ENCODE peak calls at places on chromosomes 4 and X, in four cellular contexts. One of them, this sample, is unnamed.

GRCh38 chr4:1960170-1960825 is 48.5 kb downstream of the NELFA start:
- DNase-seq in GM12878: no peak
- DNase-seq in H1: no peak
- DNase-seq in K562: no peak
- DNase-seq in this sample: no peak

GRCh38 chr4:70670332-70671014 is 4.2 kb upstream of the JCHAIN start:
- DNase-seq in GM12878: no peak
- DNase-seq in H1: no peak
- DNase-seq in K562: no peak
- DNase-seq in this sample: no peak

GRCh38 chrX:47862680-47863079 is 26.0 kb downstream of the ZNF81 start:
- DNase-seq in GM12878: no peak
- DNase-seq in H1: no peak
- DNase-seq in K562: no peak
- DNase-seq in this sample: no peak

GRCh38 chr4:153518637-153519384 is 52.7 kb downstream of the TMEM131L start:
- DNase-seq in GM12878: no peak
- DNase-seq in H1: no peak
- DNase-seq in K562: peak
- DNase-seq in this sample: no peak

GRCh38 chr4:39521253-39521908 is 5.9 kb downstream of the UGDH start:
- DNase-seq in GM12878: no peak
- DNase-seq in H1: no peak
- DNase-seq in K562: no peak
- DNase-seq in this sample: peak

GRCh38 chr4:74426101-74426500 is 18.8 kb upstream of the AREG start:
- DNase-seq in GM12878: no peak
- DNase-seq in H1: no peak
- DNase-seq in K562: no peak
- DNase-seq in this sample: no peak

GRCh38 chr4:2045518-2045951 is 13.6 kb upstream of the NAT8L start:
- DNase-seq in GM12878: no peak
- DNase-seq in H1: no peak
- DNase-seq in K562: no peak
- DNase-seq in this sample: no peak

GRCh38 chr4:87051121-87051713 is 116.4 kb downstream of the AFF1 start:
- DNase-seq in GM12878: no peak
- DNase-seq in H1: no peak
- DNase-seq in K562: no peak
- DNase-seq in this sample: no peak

GRCh38 chrX:142637206-142637605 is 388.5 kb upstream of the SPANXN4 start:
- DNase-seq in GM12878: no peak
- DNase-seq in H1: no peak
- DNase-seq in K562: no peak
- DNase-seq in this sample: no peak

GRCh38 chr4:8428288-8429097 is 12.0 kb downstream of the ACOX3 start:
- DNase-seq in GM12878: peak
- DNase-seq in H1: peak
- DNase-seq in K562: peak
- DNase-seq in this sample: peak

GRCh38 chr4:98728433-98728832 is 70.0 kb upstream of the TSPAN5 start:
- DNase-seq in GM12878: no peak
- DNase-seq in H1: no peak
- DNase-seq in K562: peak
- DNase-seq in this sample: peak

GRCh38 chrX:122094611-122095010 is 1047.2 kb downstream of the GLUD2 start:
- DNase-seq in GM12878: no peak
- DNase-seq in H1: no peak
- DNase-seq in K562: no peak
- DNase-seq in this sample: no peak

GRCh38 chrX:16610121-16610565 is 39.8 kb upstream of the S100G start:
- DNase-seq in GM12878: no peak
- DNase-seq in H1: no peak
- DNase-seq in K562: no peak
- DNase-seq in this sample: no peak

GRCh38 chr4:184136525-184136924 is 81.1 kb downstream of the ENPP6 start:
- DNase-seq in GM12878: no peak
- DNase-seq in H1: no peak
- DNase-seq in K562: no peak
- DNase-seq in this sample: no peak

GRCh38 chrX:153669174-153669890 is 4.3 kb downstream of the PNCK start:
- DNase-seq in GM12878: no peak
- DNase-seq in H1: no peak
- DNase-seq in K562: peak
- DNase-seq in this sample: peak

GRCh38 chrX:38117485-38117884 is 103.2 kb downstream of the SRPX start:
- DNase-seq in GM12878: no peak
- DNase-seq in H1: no peak
- DNase-seq in K562: no peak
- DNase-seq in this sample: no peak

GRCh38 chr4:67403342-67403741 is 142.0 kb downstream of the CENPC start:
- DNase-seq in GM12878: no peak
- DNase-seq in H1: no peak
- DNase-seq in K562: peak
- DNase-seq in this sample: no peak

GRCh38 chr4:169144061-169144600 is 126.6 kb downstream of the SH3RF1 start:
- DNase-seq in GM12878: no peak
- DNase-seq in H1: no peak
- DNase-seq in K562: no peak
- DNase-seq in this sample: no peak

GRCh38 chrX:123217077-123217476 is 33.0 kb downstream of the GRIA3 start:
- DNase-seq in GM12878: no peak
- DNase-seq in H1: no peak
- DNase-seq in K562: peak
- DNase-seq in this sample: no peak

GRCh38 chr4:151097759-151098158 is 1.7 kb upstream of the RPS3A start:
- DNase-seq in GM12878: no peak
- DNase-seq in H1: no peak
- DNase-seq in K562: no peak
- DNase-seq in this sample: no peak

GRCh38 chr4:11487876-11488545 is 59.3 kb upstream of the HS3ST1 start:
- DNase-seq in GM12878: no peak
- DNase-seq in H1: no peak
- DNase-seq in K562: no peak
- DNase-seq in this sample: no peak

GRCh38 chrX:125289920-125290319 is 29.8 kb upstream of the TEX13C start:
- DNase-seq in GM12878: no peak
- DNase-seq in H1: no peak
- DNase-seq in K562: no peak
- DNase-seq in this sample: no peak

GRCh38 chr4:16032382-16032743 is 51.5 kb downstream of the PROM1 start:
- DNase-seq in GM12878: no peak
- DNase-seq in H1: no peak
- DNase-seq in K562: no peak
- DNase-seq in this sample: no peak

GRCh38 chr4:16034010-16034829 is 49.6 kb downstream of the PROM1 start:
- DNase-seq in GM12878: no peak
- DNase-seq in H1: no peak
- DNase-seq in K562: no peak
- DNase-seq in this sample: no peak

GRCh38 chr4:16029886-16030285 is 53.9 kb downstream of the PROM1 start:
- DNase-seq in GM12878: no peak
- DNase-seq in H1: no peak
- DNase-seq in K562: no peak
- DNase-seq in this sample: no peak

GRCh38 chr4:16031554-16032381 is 52.1 kb downstream of the PROM1 start:
- DNase-seq in GM12878: no peak
- DNase-seq in H1: no peak
- DNase-seq in K562: no peak
- DNase-seq in this sample: no peak

GRCh38 chr4:16032871-16033505 is 50.8 kb downstream of the PROM1 start:
- DNase-seq in GM12878: no peak
- DNase-seq in H1: no peak
- DNase-seq in K562: no peak
- DNase-seq in this sample: no peak
- TF ChIP-seq NRF1 in GM12878: no peak
- TF ChIP-seq NRF1 in H1: no peak
- TF ChIP-seq NRF1 in K562: no peak
- TF ChIP-seq NRF1 in this sample: no peak

GRCh38 chrX:8846271-8846670 is 45.1 kb upstream of the FAM9A start:
- DNase-seq in GM12878: no peak
- DNase-seq in H1: no peak
- DNase-seq in K562: no peak
- DNase-seq in this sample: no peak

GRCh38 chrX:8849462-8849861 is 48.3 kb upstream of the FAM9A start:
- DNase-seq in GM12878: no peak
- DNase-seq in H1: no peak
- DNase-seq in K562: no peak
- DNase-seq in this sample: no peak

GRCh38 chrX:8848921-8849320 is 47.7 kb upstream of the FAM9A start:
- DNase-seq in GM12878: no peak
- DNase-seq in H1: no peak
- DNase-seq in K562: no peak
- DNase-seq in this sample: no peak

GRCh38 chrX:8851487-8851886 is 50.3 kb upstream of the FAM9A start:
- DNase-seq in GM12878: no peak
- DNase-seq in H1: no peak
- DNase-seq in K562: no peak
- DNase-seq in this sample: no peak

DNA sequence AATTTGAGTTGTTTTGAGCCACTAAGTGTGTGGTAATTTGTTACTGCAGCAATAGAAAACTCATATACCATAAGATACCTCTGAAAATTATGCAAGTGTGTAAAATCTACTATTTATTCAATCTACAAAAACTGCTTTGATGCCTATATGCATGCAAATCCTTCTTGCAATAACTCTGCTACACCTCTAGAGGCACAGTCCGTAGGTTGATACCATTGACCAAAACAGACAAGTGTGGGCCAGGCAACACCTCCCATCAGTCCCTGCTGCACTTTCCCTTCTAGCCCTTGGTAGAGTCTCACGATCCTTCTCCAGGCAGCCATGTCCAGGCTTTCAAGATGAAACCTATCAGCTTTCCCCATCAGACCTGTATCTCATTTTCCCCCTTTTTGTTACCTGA is 48.8 kb upstream of the FAM9A start:
- DNase-seq in GM12878: no peak
- DNase-seq in H1: no peak
- DNase-seq in K562: no peak
- DNase-seq in this sample: peak
- TF ChIP-seq NRF1 in GM12878: no peak
- TF ChIP-seq NRF1 in H1: no peak
- TF ChIP-seq NRF1 in K562: no peak
- TF ChIP-seq NRF1 in this sample: no peak

DNA sequence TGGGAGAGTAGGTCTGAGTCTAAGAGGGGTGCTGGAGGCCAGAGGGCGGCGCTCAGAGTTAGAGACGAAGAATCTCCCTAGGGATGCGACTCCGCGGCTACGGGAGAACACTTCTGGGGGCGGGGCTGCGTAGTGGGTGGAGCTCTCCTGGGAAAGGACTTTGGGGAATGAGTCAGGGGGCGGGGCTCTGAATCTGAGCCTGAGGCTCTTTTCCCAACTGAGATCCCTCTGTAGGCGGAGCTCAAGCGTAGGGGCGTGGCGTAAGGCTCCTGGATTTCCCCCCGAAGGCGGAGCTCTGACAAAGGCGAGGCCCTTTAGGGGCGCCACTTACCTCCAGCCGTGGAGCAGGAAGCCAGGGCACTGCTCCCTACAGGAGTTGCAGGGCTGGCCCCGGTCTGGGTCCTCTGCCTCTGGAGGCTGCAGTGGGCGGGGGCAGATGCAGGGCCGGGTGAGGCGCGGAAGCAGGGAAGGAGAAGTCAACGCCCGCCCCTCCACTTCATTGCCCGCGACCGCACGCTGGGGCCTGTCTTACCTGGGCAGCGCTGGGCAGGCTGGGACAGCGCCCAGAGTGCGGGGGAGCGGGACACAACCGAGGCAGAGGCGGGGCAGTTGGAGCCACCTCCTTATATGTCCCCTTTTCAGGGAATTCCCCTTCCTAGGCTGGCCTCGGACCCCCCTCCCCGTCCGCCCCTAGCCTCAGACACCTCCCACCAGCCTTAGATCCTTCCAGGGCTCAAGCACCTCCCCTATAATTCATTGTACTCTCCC is 1.7 kb downstream of the PRICKLE3 start:
- DNase-seq in GM12878: no peak
- DNase-seq in H1: peak
- DNase-seq in K562: peak
- DNase-seq in this sample: no peak
- TF ChIP-seq NRF1 in GM12878: no peak
- TF ChIP-seq NRF1 in H1: no peak
- TF ChIP-seq NRF1 in K562: peak
- TF ChIP-seq NRF1 in this sample: no peak

DNA sequence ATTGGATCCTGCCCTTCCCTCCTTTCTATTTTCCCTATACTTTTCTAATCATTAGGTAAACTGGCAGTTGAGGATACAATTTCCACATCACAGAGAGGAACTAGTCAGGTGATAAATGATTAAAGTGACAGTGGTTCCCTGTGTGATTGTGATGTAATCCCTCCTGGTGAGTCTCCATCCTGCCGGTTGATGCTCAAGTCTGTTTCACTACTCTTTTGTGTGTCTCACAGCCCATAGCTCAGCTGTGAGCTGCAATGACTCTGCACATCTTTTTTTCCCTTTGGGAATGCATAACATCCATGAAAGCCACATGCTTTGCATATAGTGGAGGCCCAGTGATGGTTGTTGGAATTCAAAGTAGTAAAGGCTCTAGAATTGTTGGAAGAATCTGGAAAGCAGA is 60.4 kb downstream of the CCNI start:
- DNase-seq in GM12878: no peak
- DNase-seq in H1: no peak
- DNase-seq in K562: no peak
- DNase-seq in this sample: no peak
- TF ChIP-seq NRF1 in GM12878: no peak
- TF ChIP-seq NRF1 in H1: no peak
- TF ChIP-seq NRF1 in K562: no peak
- TF ChIP-seq NRF1 in this sample: no peak

DNA sequence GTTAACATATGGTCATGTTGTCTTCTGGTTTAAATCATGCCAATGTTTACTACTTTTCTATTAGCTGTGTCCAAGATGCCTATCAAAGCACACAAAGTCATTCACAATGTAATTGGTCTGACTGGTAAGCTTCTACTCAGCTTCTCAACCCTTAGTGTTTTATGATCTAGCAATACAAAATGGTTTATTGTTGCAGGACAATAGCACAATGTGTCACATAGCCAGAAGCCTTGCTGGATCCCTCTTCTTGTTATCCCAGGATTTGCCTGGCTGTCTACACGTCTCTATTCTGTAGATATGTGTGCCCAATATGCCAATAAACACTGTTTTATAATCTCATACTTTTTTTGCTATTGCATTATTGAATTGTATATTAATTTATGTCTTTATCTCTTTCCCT is 1111.0 kb upstream of the AGA start:
- DNase-seq in GM12878: no peak
- DNase-seq in H1: no peak
- DNase-seq in K562: no peak
- DNase-seq in this sample: no peak
- TF ChIP-seq NRF1 in GM12878: no peak
- TF ChIP-seq NRF1 in H1: no peak
- TF ChIP-seq NRF1 in K562: no peak
- TF ChIP-seq NRF1 in this sample: no peak